ENCODE peak calls at places on chromosomes 6 and 20, in five cellular contexts. One of them, this sample, is unnamed.

GRCh38 chr6:70672549-70672948 is 4.9 kb downstream of the SMAP1 start:
- DNase-seq in left lung: no peak
- DNase-seq in AG10803: no peak
- DNase-seq in CD4-positive, CD25-positive, alpha-beta regulatory T cell: no peak
- DNase-seq in lower lobe of right lung: no peak
- DNase-seq in this sample: no peak

GRCh38 chr6:117444600-117444999 is 18.9 kb upstream of the ROS1 start:
- DNase-seq in CD4-positive, CD25-positive, alpha-beta regulatory T cell: no peak
- DNase-seq in lower lobe of right lung: no peak
- DNase-seq in AG10803: peak
- DNase-seq in left lung: no peak
- DNase-seq in this sample: no peak

GRCh38 chr6:16684896-16685554 is 76.2 kb downstream of the ATXN1 start:
- DNase-seq in lower lobe of right lung: no peak
- DNase-seq in CD4-positive, CD25-positive, alpha-beta regulatory T cell: peak
- DNase-seq in left lung: no peak
- DNase-seq in AG10803: peak
- DNase-seq in this sample: peak

GRCh38 chr6:112468359-112468758 is 121.2 kb downstream of the RFPL4B start:
- DNase-seq in CD4-positive, CD25-positive, alpha-beta regulatory T cell: no peak
- DNase-seq in lower lobe of right lung: no peak
- DNase-seq in left lung: no peak
- DNase-seq in AG10803: peak
- DNase-seq in this sample: no peak

GRCh38 chr20:19992996-19993908 is 23.9 kb upstream of the NAA20 start:
- DNase-seq in left lung: no peak
- DNase-seq in AG10803: peak
- DNase-seq in lower lobe of right lung: no peak
- DNase-seq in CD4-positive, CD25-positive, alpha-beta regulatory T cell: no peak
- DNase-seq in this sample: no peak

GRCh38 chr6:116450769-116451740 is 10.1 kb upstream of the CALHM6 start:
- DNase-seq in left lung: peak
- DNase-seq in CD4-positive, CD25-positive, alpha-beta regulatory T cell: no peak
- DNase-seq in lower lobe of right lung: peak
- DNase-seq in AG10803: no peak
- DNase-seq in this sample: no peak

GRCh38 chr6:12325872-12326271 is 35.7 kb downstream of the EDN1 start:
- DNase-seq in left lung: no peak
- DNase-seq in AG10803: no peak
- DNase-seq in CD4-positive, CD25-positive, alpha-beta regulatory T cell: no peak
- DNase-seq in lower lobe of right lung: no peak
- DNase-seq in this sample: no peak

GRCh38 chr20:47583551-47583950 is 81.9 kb downstream of the NCOA3 start:
- DNase-seq in CD4-positive, CD25-positive, alpha-beta regulatory T cell: no peak
- DNase-seq in AG10803: no peak
- DNase-seq in lower lobe of right lung: no peak
- DNase-seq in left lung: no peak
- DNase-seq in this sample: no peak

GRCh38 chr6:23851551-23851950 is 274.5 kb upstream of the NRSN1 start:
- DNase-seq in CD4-positive, CD25-positive, alpha-beta regulatory T cell: no peak
- DNase-seq in lower lobe of right lung: no peak
- DNase-seq in left lung: no peak
- DNase-seq in AG10803: no peak
- DNase-seq in this sample: no peak

GRCh38 chr6:16238658-16239089 is 287 bp downstream of the GMPR start:
- DNase-seq in lower lobe of right lung: no peak
- DNase-seq in AG10803: no peak
- DNase-seq in left lung: no peak
- DNase-seq in CD4-positive, CD25-positive, alpha-beta regulatory T cell: no peak
- DNase-seq in this sample: no peak

GRCh38 chr6:132715204-132715603 is 1.3 kb upstream of the VNN1 start:
- DNase-seq in CD4-positive, CD25-positive, alpha-beta regulatory T cell: no peak
- DNase-seq in AG10803: peak
- DNase-seq in left lung: no peak
- DNase-seq in lower lobe of right lung: no peak
- DNase-seq in this sample: no peak

GRCh38 chr6:80638222-80639055 is 532.0 kb downstream of the BCKDHB start:
- DNase-seq in CD4-positive, CD25-positive, alpha-beta regulatory T cell: no peak
- DNase-seq in left lung: peak
- DNase-seq in AG10803: peak
- DNase-seq in lower lobe of right lung: peak
- DNase-seq in this sample: no peak

GRCh38 chr20:35615667-35616464 is at the start of gene SPAG4:
- DNase-seq in lower lobe of right lung: peak
- DNase-seq in AG10803: no peak
- DNase-seq in CD4-positive, CD25-positive, alpha-beta regulatory T cell: peak
- DNase-seq in left lung: peak
- DNase-seq in this sample: peak

GRCh38 chr6:155317186-155317585 is 2.9 kb upstream of the TFB1M start:
- DNase-seq in CD4-positive, CD25-positive, alpha-beta regulatory T cell: no peak
- DNase-seq in left lung: no peak
- DNase-seq in AG10803: no peak
- DNase-seq in lower lobe of right lung: no peak
- DNase-seq in this sample: no peak

GRCh38 chr20:60327971-60328660 is 369.9 kb downstream of the CDH26 start:
- DNase-seq in CD4-positive, CD25-positive, alpha-beta regulatory T cell: no peak
- DNase-seq in left lung: no peak
- DNase-seq in lower lobe of right lung: no peak
- DNase-seq in AG10803: no peak
- DNase-seq in this sample: no peak

GRCh38 chr6:159884720-159885119 is 6.1 kb upstream of the MAS1 start:
- DNase-seq in CD4-positive, CD25-positive, alpha-beta regulatory T cell: no peak
- DNase-seq in AG10803: no peak
- DNase-seq in lower lobe of right lung: no peak
- DNase-seq in left lung: no peak
- DNase-seq in this sample: no peak

GRCh38 chr6:686528-686927 is 6.4 kb downstream of the EXOC2 start:
- DNase-seq in lower lobe of right lung: no peak
- DNase-seq in left lung: no peak
- DNase-seq in AG10803: no peak
- DNase-seq in CD4-positive, CD25-positive, alpha-beta regulatory T cell: no peak
- DNase-seq in this sample: no peak

GRCh38 chr20:20027284-20027683 is 10.1 kb downstream of the NAA20 start:
- DNase-seq in CD4-positive, CD25-positive, alpha-beta regulatory T cell: no peak
- DNase-seq in AG10803: no peak
- DNase-seq in left lung: no peak
- DNase-seq in lower lobe of right lung: no peak
- DNase-seq in this sample: no peak

GRCh38 chr6:20712011-20712410 is 177.8 kb downstream of the CDKAL1 start:
- DNase-seq in AG10803: no peak
- DNase-seq in left lung: no peak
- DNase-seq in lower lobe of right lung: no peak
- DNase-seq in CD4-positive, CD25-positive, alpha-beta regulatory T cell: no peak
- DNase-seq in this sample: no peak

GRCh38 chr6:45420083-45420908 is 42.6 kb upstream of the SUPT3H start:
- DNase-seq in lower lobe of right lung: peak
- DNase-seq in AG10803: peak
- DNase-seq in left lung: peak
- DNase-seq in CD4-positive, CD25-positive, alpha-beta regulatory T cell: peak
- DNase-seq in this sample: peak

GRCh38 chr6:127459231-127459641 is at the start of gene KIAA0408:
- DNase-seq in CD4-positive, CD25-positive, alpha-beta regulatory T cell: no peak
- DNase-seq in lower lobe of right lung: peak
- DNase-seq in AG10803: peak
- DNase-seq in left lung: peak
- DNase-seq in this sample: no peak

GRCh38 chr6:122494665-122495272 is 23.2 kb upstream of the SERINC1 start:
- DNase-seq in left lung: peak
- DNase-seq in CD4-positive, CD25-positive, alpha-beta regulatory T cell: no peak
- DNase-seq in lower lobe of right lung: no peak
- DNase-seq in AG10803: no peak
- DNase-seq in this sample: no peak

GRCh38 chr6:149332602-149333311 is 15.2 kb downstream of the TAB2 start:
- DNase-seq in lower lobe of right lung: no peak
- DNase-seq in AG10803: no peak
- DNase-seq in left lung: no peak
- DNase-seq in CD4-positive, CD25-positive, alpha-beta regulatory T cell: no peak
- DNase-seq in this sample: no peak

GRCh38 chr6:102581378-102582124 is 1188.0 kb downstream of the GRIK2 start:
- DNase-seq in lower lobe of right lung: peak
- DNase-seq in CD4-positive, CD25-positive, alpha-beta regulatory T cell: no peak
- DNase-seq in AG10803: no peak
- DNase-seq in left lung: no peak
- DNase-seq in this sample: no peak

GRCh38 chr6:5905431-5906339 is 101.0 kb downstream of the NRN1 start:
- DNase-seq in left lung: peak
- DNase-seq in lower lobe of right lung: peak
- DNase-seq in CD4-positive, CD25-positive, alpha-beta regulatory T cell: no peak
- DNase-seq in AG10803: peak
- DNase-seq in this sample: no peak

GRCh38 chr6:167098825-167099225 is 24.1 kb upstream of the CCR6 start:
- DNase-seq in AG10803: no peak
- DNase-seq in left lung: no peak
- DNase-seq in CD4-positive, CD25-positive, alpha-beta regulatory T cell: no peak
- DNase-seq in lower lobe of right lung: no peak
- DNase-seq in this sample: no peak

GRCh38 chr6:129730477-129731165 is 20.6 kb upstream of the ARHGAP18 start:
- DNase-seq in AG10803: no peak
- DNase-seq in left lung: no peak
- DNase-seq in CD4-positive, CD25-positive, alpha-beta regulatory T cell: no peak
- DNase-seq in lower lobe of right lung: no peak
- DNase-seq in this sample: no peak

GRCh38 chr6:100415780-100416179 is 48.9 kb downstream of the SIM1 start:
- DNase-seq in lower lobe of right lung: no peak
- DNase-seq in left lung: no peak
- DNase-seq in AG10803: no peak
- DNase-seq in CD4-positive, CD25-positive, alpha-beta regulatory T cell: no peak
- DNase-seq in this sample: no peak

GRCh38 chr20:31473331-31474096 is 1.4 kb downstream of the DEFB124 start:
- DNase-seq in AG10803: no peak
- DNase-seq in left lung: no peak
- DNase-seq in CD4-positive, CD25-positive, alpha-beta regulatory T cell: no peak
- DNase-seq in lower lobe of right lung: no peak
- DNase-seq in this sample: no peak

GRCh38 chr6:36350681-36351091 is 14.0 kb upstream of the BNIP5 start:
- DNase-seq in lower lobe of right lung: no peak
- DNase-seq in CD4-positive, CD25-positive, alpha-beta regulatory T cell: no peak
- DNase-seq in AG10803: peak
- DNase-seq in left lung: peak
- DNase-seq in this sample: no peak

GRCh38 chr20:50913976-50914375 is 17.3 kb downstream of the ADNP start:
- DNase-seq in left lung: no peak
- DNase-seq in AG10803: peak
- DNase-seq in lower lobe of right lung: no peak
- DNase-seq in CD4-positive, CD25-positive, alpha-beta regulatory T cell: no peak
- DNase-seq in this sample: no peak

GRCh38 chr6:111119550-111120329 is 32.4 kb downstream of the SLC16A10 start:
- DNase-seq in lower lobe of right lung: no peak
- DNase-seq in left lung: no peak
- DNase-seq in CD4-positive, CD25-positive, alpha-beta regulatory T cell: no peak
- DNase-seq in AG10803: no peak
- DNase-seq in this sample: no peak

GRCh38 chr20:41734506-41734945 is 116.3 kb upstream of the CHD6 start:
- DNase-seq in lower lobe of right lung: peak
- DNase-seq in left lung: no peak
- DNase-seq in CD4-positive, CD25-positive, alpha-beta regulatory T cell: no peak
- DNase-seq in AG10803: peak
- DNase-seq in this sample: peak

GRCh38 chr6:136077834-136078576 is 172.1 kb downstream of the MTFR2 start:
- DNase-seq in CD4-positive, CD25-positive, alpha-beta regulatory T cell: no peak
- DNase-seq in lower lobe of right lung: no peak
- DNase-seq in AG10803: peak
- DNase-seq in left lung: no peak
- DNase-seq in this sample: no peak

GRCh38 chr6:165469483-165469882 is 160.1 kb upstream of the C6orf118 start:
- DNase-seq in CD4-positive, CD25-positive, alpha-beta regulatory T cell: no peak
- DNase-seq in lower lobe of right lung: no peak
- DNase-seq in left lung: no peak
- DNase-seq in AG10803: no peak
- DNase-seq in this sample: no peak

GRCh38 chr6:88422831-88423230 is 256.7 kb upstream of the CNR1 start:
- DNase-seq in left lung: no peak
- DNase-seq in CD4-positive, CD25-positive, alpha-beta regulatory T cell: no peak
- DNase-seq in AG10803: no peak
- DNase-seq in lower lobe of right lung: no peak
- DNase-seq in this sample: no peak

GRCh38 chr20:63734946-63735858 is 1.3 kb upstream of the LIME1 start:
- DNase-seq in CD4-positive, CD25-positive, alpha-beta regulatory T cell: no peak
- DNase-seq in AG10803: no peak
- DNase-seq in left lung: peak
- DNase-seq in lower lobe of right lung: no peak
- DNase-seq in this sample: no peak

GRCh38 chr6:109477184-109477583 is 5.8 kb downstream of the ZBTB24 start:
- DNase-seq in lower lobe of right lung: no peak
- DNase-seq in left lung: no peak
- DNase-seq in AG10803: no peak
- DNase-seq in CD4-positive, CD25-positive, alpha-beta regulatory T cell: no peak
- DNase-seq in this sample: no peak
- H3K4me3 ChIP-seq in lower lobe of right lung: no peak
- H3K4me3 ChIP-seq in left lung: no peak
- H3K4me3 ChIP-seq in AG10803: no peak
- H3K4me3 ChIP-seq in CD4-positive, CD25-positive, alpha-beta regulatory T cell: peak
- H3K4me3 ChIP-seq in this sample: no peak

DNA sequence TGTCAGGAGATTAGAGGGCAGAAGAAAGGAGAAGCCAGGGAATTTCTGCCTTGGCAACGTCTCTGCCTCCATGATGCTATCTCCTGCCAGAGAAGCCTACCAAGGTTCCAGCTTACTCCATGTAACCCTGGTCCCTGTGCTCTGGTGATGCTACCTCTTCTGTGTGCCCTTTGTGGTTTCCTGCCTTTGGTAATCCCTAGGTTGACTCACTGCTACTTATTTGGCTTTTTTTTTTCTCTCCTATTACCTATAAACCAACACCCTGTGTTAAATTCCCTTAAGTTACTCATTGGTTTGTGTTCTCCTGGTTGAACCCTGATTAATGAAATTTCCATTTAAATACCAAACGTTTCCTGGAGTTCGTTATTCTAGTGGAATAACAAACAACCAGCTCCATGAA is 527.8 kb upstream of the FLRT3 start:
- DNase-seq in AG10803: no peak
- DNase-seq in CD4-positive, CD25-positive, alpha-beta regulatory T cell: no peak
- DNase-seq in left lung: no peak
- DNase-seq in lower lobe of right lung: no peak
- DNase-seq in this sample: no peak
- H3K4me3 ChIP-seq in AG10803: no peak
- H3K4me3 ChIP-seq in CD4-positive, CD25-positive, alpha-beta regulatory T cell: no peak
- H3K4me3 ChIP-seq in left lung: no peak
- H3K4me3 ChIP-seq in lower lobe of right lung: no peak
- H3K4me3 ChIP-seq in this sample: no peak

DNA sequence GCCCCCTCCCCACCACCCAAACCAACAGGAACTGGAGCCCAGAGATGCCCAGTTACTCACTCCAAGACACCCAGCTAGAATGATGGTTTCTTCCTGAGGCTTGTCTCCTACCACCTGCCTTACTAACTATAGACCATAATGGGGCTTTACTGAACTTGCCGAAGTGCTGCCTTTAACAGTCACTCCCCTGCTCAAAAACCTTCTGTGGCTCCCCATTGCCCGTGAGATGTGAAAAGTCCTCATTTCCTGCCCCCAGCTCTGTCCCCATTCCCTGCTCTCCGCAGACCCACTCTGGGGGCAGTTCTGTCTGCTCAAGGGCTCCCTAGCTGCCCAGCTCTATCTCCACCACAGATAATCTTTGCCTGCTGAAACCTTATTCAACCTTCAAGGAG is 4.9 kb downstream of the SIGLEC1 start:
- DNase-seq in AG10803: no peak
- DNase-seq in lower lobe of right lung: no peak
- DNase-seq in CD4-positive, CD25-positive, alpha-beta regulatory T cell: no peak
- DNase-seq in left lung: no peak
- DNase-seq in this sample: no peak
- H3K4me3 ChIP-seq in AG10803: no peak
- H3K4me3 ChIP-seq in lower lobe of right lung: no peak
- H3K4me3 ChIP-seq in CD4-positive, CD25-positive, alpha-beta regulatory T cell: no peak
- H3K4me3 ChIP-seq in left lung: no peak
- H3K4me3 ChIP-seq in this sample: no peak

GRCh38 chr6:157669747-157670216 is 153.3 kb upstream of the SNX9 start:
- DNase-seq in CD4-positive, CD25-positive, alpha-beta regulatory T cell: no peak
- DNase-seq in left lung: peak
- DNase-seq in lower lobe of right lung: peak
- DNase-seq in AG10803: peak
- DNase-seq in this sample: no peak
- H3K4me3 ChIP-seq in CD4-positive, CD25-positive, alpha-beta regulatory T cell: no peak
- H3K4me3 ChIP-seq in left lung: no peak
- H3K4me3 ChIP-seq in lower lobe of right lung: no peak
- H3K4me3 ChIP-seq in AG10803: peak
- H3K4me3 ChIP-seq in this sample: no peak

This sample was measured in effector memory CD4-positive, alpha-beta T cell.